ENCODE peak calls at places on chromosomes 6 and 20, in eight cellular contexts. E is cardiac muscle cell; F is naive thymus-derived CD8-positive, alpha-beta T cell; R is GM23248; O is mesothelial cell of epicardium; I is stimulated activated CD8-positive, alpha-beta memory T cell treated with anti-CD3 and anti-CD28 coated beads, Interleukin-4, amount 100 ng/mL, for 4 hours; W is effector memory CD4-positive, alpha-beta T cell; B is PC-9. Z is an unnamed sample.

GRCh38 chr20:60748086-60748485 is 504.0 kb upstream of the CDH4 start:
- DNase-seq in E (no peak), F (no peak), R (no peak), O (no peak), I (no peak), W (no peak), B (no peak), Z (no peak)

GRCh38 chr20:43323592-43323991 is 133.9 kb upstream of the PTPRT start:
- DNase-seq in E (no peak), F (no peak), R (no peak), O (no peak), I (no peak), W (no peak), B (no peak), Z (no peak)

GRCh38 chr20:32681175-32682084 is 7.7 kb upstream of the C20orf203 start:
- DNase-seq in E (peak; percentile 25), F (no peak), R (no peak), O (no peak), I (no peak), W (no peak), B (peak; percentile 56), Z (no peak)

GRCh38 chr20:61556116-61556515 is 304.1 kb downstream of the CDH4 start:
- DNase-seq in E (peak; percentile 48), F (no peak), R (peak; percentile 89), O (no peak), I (no peak), W (no peak), B (no peak), Z (no peak)

GRCh38 chr6:44166591-44167184 is 8.1 kb downstream of the CAPN11 start:
- DNase-seq in E (no peak), F (no peak), R (no peak), O (no peak), I (no peak), W (no peak), B (no peak), Z (no peak)

GRCh38 chr20:11676618-11677289 is 240.9 kb upstream of the BTBD3 start:
- DNase-seq in E (peak; percentile 67), F (no peak), R (peak; percentile 68), O (no peak), I (no peak), W (no peak), B (no peak), Z (no peak)

GRCh38 chr6:14316911-14317535 is 199.5 kb downstream of the CD83 start:
- DNase-seq in E (no peak), F (no peak), R (no peak), O (no peak), I (no peak), W (no peak), B (no peak), Z (no peak)

GRCh38 chr6:106546322-106547052 is 82.8 kb downstream of the RTN4IP1 start:
- DNase-seq in E (peak; percentile 69), F (no peak), R (peak; percentile 90), O (no peak), I (no peak), W (no peak), B (peak; percentile 90), Z (no peak)

GRCh38 chr6:128327890-128328289 is 192.5 kb downstream of the PTPRK start:
- DNase-seq in E (peak; percentile 60), F (peak; percentile 20), R (peak; percentile 48), O (no peak), I (no peak), W (peak; percentile 5), B (no peak), Z (peak; percentile 24)

GRCh38 chr20:24317224-24317623 is 152.2 kb upstream of the SYNDIG1 start:
- DNase-seq in E (no peak), F (no peak), R (no peak), O (no peak), I (no peak), W (no peak), B (no peak), Z (no peak)

GRCh38 chr6:42279966-42280629 is 62.4 kb upstream of the MRPS10 start:
- DNase-seq in E (peak; percentile 73), F (no peak), R (peak; percentile 35), O (no peak), I (no peak), W (no peak), B (no peak), Z (no peak)

GRCh38 chr6:157376706-157377230 is 4.2 kb upstream of the ZDHHC14 start:
- DNase-seq in E (no peak), F (no peak), R (peak; percentile 56), O (no peak), I (no peak), W (no peak), B (no peak), Z (no peak)